ENCODE peak calls at places on chromosomes 2 and 18, in four cellular contexts. G is Panc1, U is astrocyte, P is foreskin fibroblast. Q is an unnamed sample.

GRCh38 chr18:63051928-63052327 is 267.6 kb downstream of the BCL2 start:
- DNase-seq in G (no peak), U (no peak), P (no peak), Q (no peak)

GRCh38 chr2:73892631-73893329 is at the start of gene ACTG2:
- DNase-seq in G (no peak), U (peak; percentile 13), P (peak; percentile 42), Q (peak; percentile 75)

GRCh38 chr2:176648691-176649297 is 379.6 kb downstream of the MTX2 start:
- DNase-seq in G (no peak), U (no peak), P (no peak), Q (no peak)

GRCh38 chr18:28777756-28778155 is 600.8 kb upstream of the CDH2 start:
- DNase-seq in G (no peak), U (no peak), P (no peak), Q (no peak)

GRCh38 chr18:3653859-3654441 is 204.0 kb downstream of the TGIF1 start:
- DNase-seq in G (peak; percentile 43), U (no peak), P (no peak), Q (no peak)

GRCh38 chr2:172464340-172465129 is 37.1 kb downstream of the ITGA6 start:
- DNase-seq in G (no peak), U (no peak), P (no peak), Q (no peak)

GRCh38 chr18:2547477-2548087 is 23.7 kb downstream of the METTL4 start:
- DNase-seq in G (peak; percentile 13), U (no peak), P (peak; percentile 71), Q (peak; percentile 71)

GRCh38 chr18:55351980-55352714 is 235.8 kb downstream of the TCF4 start:
- DNase-seq in G (no peak), U (peak; percentile 41), P (no peak), Q (peak; percentile 19)

GRCh38 chr2:231512222-231512621 is 18.0 kb downstream of the NMUR1 start:
- DNase-seq in G (no peak), U (peak; percentile 10), P (no peak), Q (no peak)

GRCh38 chr2:5693288-5694015 is 1.3 kb downstream of the SOX11 start:
- DNase-seq in G (no peak), U (peak; percentile 33), P (peak; percentile 28), Q (no peak)

GRCh38 chr2:107772380-107772779 is 54.3 kb upstream of the RGPD4 start:
- DNase-seq in G (no peak), U (no peak), P (no peak), Q (no peak)

GRCh38 chr2:170404846-170405245 is 226.9 kb downstream of the MYO3B start:
- DNase-seq in G (no peak), U (no peak), P (no peak), Q (no peak)

GRCh38 chr2:128413718-128414341 is 95.2 kb upstream of the HS6ST1 start:
- DNase-seq in G (no peak), U (no peak), P (no peak), Q (peak; percentile 50)

GRCh38 chr2:66561645-66562336 is 126.9 kb downstream of the MEIS1 start:
- DNase-seq in G (no peak), U (no peak), P (no peak), Q (no peak)

GRCh38 chr2:102606353-102606752 is 13.0 kb upstream of the SLC9A2 start:
- DNase-seq in G (no peak), U (no peak), P (peak; percentile 36), Q (peak; percentile 41)

GRCh38 chr2:11833601-11834000 is 87.2 kb downstream of the LPIN1 start:
- DNase-seq in G (no peak), U (peak; percentile 93), P (peak; percentile 82), Q (peak; percentile 23)

GRCh38 chr2:61535449-61535848 is 2.7 kb downstream of the XPO1 start:
- DNase-seq in G (no peak), U (no peak), P (no peak), Q (no peak)

GRCh38 chr18:75199327-75199726 is 9.6 kb downstream of the PTGR3 start:
- DNase-seq in G (no peak), U (no peak), P (peak; percentile 36), Q (peak; percentile 45)

GRCh38 chr2:186522538-186522937 is 36.5 kb downstream of the ZC3H15 start:
- DNase-seq in G (no peak), U (no peak), P (no peak), Q (no peak)

GRCh38 chr2:112164876-112165275 is 26.7 kb downstream of the FBLN7 start:
- DNase-seq in G (no peak), U (no peak), P (no peak), Q (no peak)

GRCh38 chr2:181805228-181806038 is 86.1 kb upstream of the ITPRID2 start:
- DNase-seq in G (no peak), U (peak; percentile 86), P (peak; percentile 29), Q (peak; percentile 89)

GRCh38 chr2:39301352-39301751 is 57.6 kb upstream of the CDKL4 start:
- DNase-seq in G (no peak), U (no peak), P (no peak), Q (peak; percentile 43)

GRCh38 chr18:27583466-27583865 is 398.4 kb upstream of the CHST9 start:
- DNase-seq in G (no peak), U (no peak), P (no peak), Q (no peak)

GRCh38 chr2:118375907-118376306 is 287.6 kb downstream of the INSIG2 start:
- DNase-seq in G (no peak), U (no peak), P (no peak), Q (no peak)

GRCh38 chr2:118372876-118373597 is 284.8 kb downstream of the INSIG2 start:
- DNase-seq in G (no peak), U (no peak), P (no peak), Q (no peak)

GRCh38 chr2:118374974-118375745 is 286.9 kb downstream of the INSIG2 start:
- DNase-seq in G (no peak), U (peak; percentile 34), P (peak; percentile 19), Q (no peak)

GRCh38 chr2:118371500-118371899 is 283.2 kb downstream of the INSIG2 start:
- DNase-seq in G (no peak), U (peak; percentile 29), P (peak; percentile 85), Q (peak; percentile 3)
- TF ChIP-seq CTCF in G (peak; percentile 82), U (peak; percentile 67), P (peak; percentile 80), Q (peak; percentile 42)

GRCh38 chr2:85309699-85310321 is 18.0 kb downstream of the TGOLN2 start:
- DNase-seq in G (no peak), U (no peak), P (no peak), Q (no peak)
- H3K4me3 ChIP-seq in G (no peak overlapping the region), U (no peak overlapping the region), P (no peak overlapping the region), Q (no peak overlapping the region)

GRCh38 chr18:8478968-8479370 is 130.3 kb upstream of the RAB12 start:
- DNase-seq in G (no peak), U (no peak), P (no peak), Q (no peak)
- TF ChIP-seq CTCF in G (peak; percentile 22), U (no peak), P (no peak), Q (no peak)

GRCh38 chr2:232698552-232699091 is 1.5 kb downstream of the GIGYF2 start:
- DNase-seq in G (no peak), U (no peak), P (no peak), Q (peak; percentile 43)
- H3K4me3 ChIP-seq in G (peak overlapping the region; percentile 99), U (peak overlapping the region; percentile 87), P (peak overlapping the region; percentile 91), Q (peak overlapping the region; percentile 95)

DNA sequence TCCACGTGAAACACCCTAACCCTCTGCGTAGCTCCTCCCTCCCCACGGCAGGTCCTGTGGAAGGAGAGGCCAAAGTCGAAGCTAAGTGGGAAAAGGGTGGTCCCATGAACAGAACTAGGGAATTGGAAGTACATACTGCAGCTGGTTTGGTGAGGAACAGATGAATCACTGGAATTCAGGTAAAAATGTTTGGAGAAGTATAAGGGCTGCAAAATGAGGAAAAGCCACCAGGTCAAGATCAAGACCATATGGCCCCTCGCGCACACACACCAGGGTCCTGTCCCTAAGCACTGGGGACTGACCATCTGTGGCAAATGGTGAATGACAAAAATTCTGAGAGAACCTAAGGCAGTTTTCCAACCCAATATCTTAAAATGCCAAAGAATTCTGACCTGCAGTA is 3.1 kb downstream of the PARD6G start:
- DNase-seq in G (no peak), U (no peak), P (no peak), Q (no peak)
- TF ChIP-seq CTCF in G (no peak), U (no peak), P (no peak), Q (no peak)

GRCh38 chr2:113305146-113305545 is 26.4 kb upstream of the PAX8 start:
- DNase-seq in G (no peak), U (no peak), P (no peak), Q (no peak)

GRCh38 chr2:113304702-113305101 is 26.0 kb upstream of the PAX8 start:
- DNase-seq in G (no peak), U (no peak), P (no peak), Q (no peak)

DNA sequence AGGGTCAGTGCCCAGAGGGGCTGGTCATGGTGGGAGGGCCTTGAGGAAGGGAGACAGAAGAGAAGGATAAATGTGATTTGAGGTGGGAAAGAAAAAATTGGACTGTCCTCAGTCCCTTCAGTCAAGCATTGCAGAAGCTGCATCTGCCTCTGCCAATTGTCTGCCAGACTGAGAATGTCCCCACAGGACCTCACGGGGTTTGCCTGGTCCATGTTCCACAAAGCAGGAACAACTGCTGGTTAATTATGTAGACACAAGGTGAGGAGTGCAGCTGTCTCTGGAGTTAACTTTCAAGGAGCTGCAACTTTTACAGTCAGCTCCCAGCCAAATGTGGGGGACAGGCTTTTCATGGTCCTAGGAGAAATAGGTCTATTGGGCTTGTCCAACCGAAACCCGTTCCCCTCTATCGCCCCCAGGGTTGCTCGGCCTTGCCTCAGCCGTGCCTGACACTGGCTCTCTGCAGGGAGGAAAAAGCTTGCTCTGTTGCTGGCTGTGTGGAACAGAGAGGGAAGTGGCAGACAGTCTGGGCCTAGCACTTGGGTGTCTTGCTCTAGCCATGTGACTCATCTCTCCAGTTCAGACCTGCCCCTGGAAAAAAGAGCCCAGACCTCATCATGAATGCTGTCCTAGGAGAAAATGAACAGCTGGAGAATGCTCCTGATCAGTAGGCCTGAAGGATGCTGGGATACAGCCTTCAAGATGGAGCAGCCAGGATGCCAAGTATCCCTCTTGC is 31.1 kb upstream of the PAX8 start:
- DNase-seq in G (no peak), U (no peak), P (peak; percentile 20), Q (no peak)
- H3K4me3 ChIP-seq in G (no peak overlapping the region), U (no peak overlapping the region), P (no peak overlapping the region), Q (no peak overlapping the region)

DNA sequence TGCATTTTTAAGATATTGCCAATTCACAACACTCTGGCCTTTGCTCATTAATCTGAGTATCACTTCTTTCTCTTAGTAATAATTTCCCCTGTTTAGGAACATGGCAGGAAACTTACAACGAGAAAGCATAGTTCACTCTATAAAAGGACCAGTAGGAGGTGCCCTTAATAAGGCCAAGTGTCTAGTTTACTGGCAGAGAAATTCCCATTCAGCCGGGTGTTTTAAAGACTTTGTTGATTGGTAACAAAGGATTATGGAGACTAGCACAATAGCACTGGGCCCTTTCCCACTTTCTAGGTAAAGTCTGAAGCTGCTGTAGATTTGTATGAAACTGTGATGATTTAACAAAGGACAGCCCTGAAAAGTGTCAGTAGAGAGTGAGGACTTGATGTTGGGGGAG is 3.1 kb downstream of the DCC start:
- DNase-seq in G (no peak), U (no peak), P (peak; percentile 25), Q (no peak)
- TF ChIP-seq CTCF in G (no peak), U (peak; percentile 31), P (no peak), Q (no peak)